ENCODE peak calls at places on chromosomes 11 and 22, in seven cellular contexts. J is psoas muscle, F is OCI-LY7, E is breast epithelium, D is A549, X is upper lobe of right lung, H is H1. O is an unnamed sample.
A peak's percentile ranks its signal among the peaks of the same experiment; 100 is the strongest.

GRCh38 chr22:42321908-42322561 is 51.6 kb upstream of the TCF20 start:
- DNase-seq in J (no peak), F (no peak), E (no peak), D (no peak), X (no peak), H (no peak), O (peak; percentile 68)

GRCh38 chr22:49284931-49285330 is 542.7 kb downstream of the BRD1 start:
- DNase-seq in J (no peak), F (no peak), E (no peak), D (no peak), X (no peak), H (no peak), O (no peak)

GRCh38 chr11:3134651-3135490 is 30.2 kb downstream of the OSBPL5 start:
- DNase-seq in J (peak; percentile 55), F (no peak), E (no peak), D (no peak), X (peak; percentile 62), H (no peak), O (no peak)

GRCh38 chr22:44184006-44184405 is 3.3 kb downstream of the PARVG start:
- DNase-seq in J (no peak), F (no peak), E (no peak), D (no peak), X (no peak), H (no peak), O (no peak)

GRCh38 chr22:49977578-49977977 is 17.0 kb downstream of the PIM3 start:
- DNase-seq in J (no peak), F (no peak), E (no peak), D (no peak), X (peak; percentile 38), H (no peak), O (no peak)

GRCh38 chr11:70098936-70099335 is 20.8 kb downstream of the ANO1 start:
- DNase-seq in J (no peak), F (no peak), E (no peak), D (no peak), X (no peak), H (no peak), O (no peak)

GRCh38 chr22:25100972-25101371 is 98.7 kb upstream of the CRYBB3 start:
- DNase-seq in J (no peak), F (no peak), E (no peak), D (no peak), X (no peak), H (no peak), O (no peak)

GRCh38 chr11:62774407-62774806 is 3.2 kb downstream of the TAF6L start:
- DNase-seq in J (no peak), F (no peak), E (no peak), D (no peak), X (no peak), H (no peak), O (no peak)

GRCh38 chr11:66050581-66051231 is 1.5 kb upstream of the SF3B2 start:
- DNase-seq in J (no peak), F (no peak), E (no peak), D (peak; percentile 38), X (no peak), H (no peak), O (peak; percentile 37)

GRCh38 chr11:17588166-17588565 is 41.1 kb downstream of the OTOG start:
- DNase-seq in J (no peak), F (no peak), E (peak; percentile 40), D (no peak), X (peak; percentile 54), H (no peak), O (no peak)

GRCh38 chr22:44892803-44893730 is 116.7 kb downstream of the PHF21B start:
- DNase-seq in J (no peak), F (no peak), E (peak; percentile 42), D (no peak), X (peak; percentile 57), H (no peak), O (no peak)

GRCh38 chr11:63516109-63516508 is 10.2 kb downstream of the LGALS12 start:
- DNase-seq in J (no peak), F (no peak), E (no peak), D (no peak), X (no peak), H (no peak), O (no peak)

GRCh38 chr11:12053606-12054361 is 45.4 kb upstream of the DKK3 start:
- DNase-seq in J (no peak), F (no peak), E (no peak), D (no peak), X (no peak), H (no peak), O (no peak)

GRCh38 chr11:1103401-1104360 is 29.0 kb downstream of the MUC2 start:
- DNase-seq in J (peak; percentile 43), F (no peak), E (no peak), D (no peak), X (peak; percentile 64), H (no peak), O (no peak)

GRCh38 chr22:29202231-29203192 is 3.2 kb upstream of the EMID1 start:
- DNase-seq in J (peak; percentile 76), F (peak; percentile 70), E (no peak), D (peak; percentile 18), X (no peak), H (no peak), O (peak; percentile 77)

GRCh38 chr22:50702261-50702671 is 29.6 kb downstream of the SHANK3 start:
- DNase-seq in J (peak; percentile 12), F (no peak), E (no peak), D (no peak), X (peak; percentile 51), H (no peak), O (no peak)

GRCh38 chr11:18366286-18366685 is 28.1 kb upstream of the LDHA start:
- DNase-seq in J (no peak), F (no peak), E (no peak), D (no peak), X (no peak), H (no peak), O (no peak)

GRCh38 chr11:84894666-84895065 is 732.5 kb downstream of the DLG2 start:
- DNase-seq in J (no peak), F (no peak), E (no peak), D (no peak), X (no peak), H (no peak), O (no peak)

DNA sequence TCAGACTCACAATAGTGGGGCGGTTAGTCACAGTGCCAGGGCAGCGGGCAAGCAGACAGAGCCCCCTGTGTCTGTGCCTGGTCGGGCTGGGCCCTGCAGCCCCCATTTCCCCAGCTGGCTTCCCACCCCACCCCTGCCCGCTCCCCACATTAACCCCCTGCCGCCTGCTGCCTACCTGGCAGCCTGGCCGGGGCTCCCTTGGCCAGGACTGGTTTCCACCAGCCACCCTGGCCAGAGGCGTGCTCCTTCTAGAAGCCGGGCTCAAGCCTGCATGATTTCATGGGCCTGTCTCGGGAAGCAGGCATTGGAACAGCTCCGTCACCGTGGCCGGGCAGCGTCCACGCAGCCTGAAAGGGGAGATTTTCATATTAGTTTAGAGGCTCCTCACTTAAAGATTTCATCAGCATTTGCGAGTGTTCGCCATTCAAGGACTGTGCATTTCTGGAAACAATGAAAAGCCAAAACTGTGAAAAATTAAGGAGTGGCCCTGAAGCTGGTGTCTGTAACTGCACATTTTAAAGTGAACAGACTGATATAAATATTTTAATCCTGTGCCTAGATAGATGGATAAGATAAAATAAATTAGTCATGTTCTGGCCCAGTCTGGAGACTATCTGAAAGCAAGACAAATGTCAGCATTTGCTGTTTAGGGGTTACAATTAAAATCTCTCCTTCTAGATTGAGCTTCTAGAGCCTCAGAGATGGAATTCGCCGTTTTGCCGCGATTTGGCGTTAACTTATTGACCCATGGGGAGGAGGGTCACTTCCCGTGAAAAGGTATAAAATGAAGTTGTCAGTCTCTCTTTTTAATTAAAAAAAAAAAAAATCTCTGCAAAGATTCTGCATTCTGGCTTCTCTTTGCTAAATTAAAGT is 79.4 kb upstream of the WNT7B start:
- DNase-seq in J (peak; percentile 74), F (peak; percentile 35), E (peak; percentile 55), D (no peak), X (peak; percentile 64), H (no peak), O (no peak)
- H3K4me3 ChIP-seq in J (peak overlapping the region; percentile 86), F (peak overlapping the region; percentile 66), E (peak overlapping the region; percentile 92), D (peak overlapping the region; percentile 11), X (peak overlapping the region; percentile 81), H (no peak overlapping the region), O (no peak overlapping the region)

GRCh38 chr22:46093796-46094195 is 56.5 kb upstream of the PPARA start:
- DNase-seq in J (no peak), F (no peak), E (no peak), D (no peak), X (no peak), H (no peak), O (no peak)
- H3K27ac ChIP-seq in J (peak overlapping the region; percentile 98), F (no peak overlapping the region), E (peak overlapping the region; percentile 100), D (no peak overlapping the region), X (peak overlapping the region; percentile 53), H (no peak overlapping the region), O (no peak overlapping the region)

DNA sequence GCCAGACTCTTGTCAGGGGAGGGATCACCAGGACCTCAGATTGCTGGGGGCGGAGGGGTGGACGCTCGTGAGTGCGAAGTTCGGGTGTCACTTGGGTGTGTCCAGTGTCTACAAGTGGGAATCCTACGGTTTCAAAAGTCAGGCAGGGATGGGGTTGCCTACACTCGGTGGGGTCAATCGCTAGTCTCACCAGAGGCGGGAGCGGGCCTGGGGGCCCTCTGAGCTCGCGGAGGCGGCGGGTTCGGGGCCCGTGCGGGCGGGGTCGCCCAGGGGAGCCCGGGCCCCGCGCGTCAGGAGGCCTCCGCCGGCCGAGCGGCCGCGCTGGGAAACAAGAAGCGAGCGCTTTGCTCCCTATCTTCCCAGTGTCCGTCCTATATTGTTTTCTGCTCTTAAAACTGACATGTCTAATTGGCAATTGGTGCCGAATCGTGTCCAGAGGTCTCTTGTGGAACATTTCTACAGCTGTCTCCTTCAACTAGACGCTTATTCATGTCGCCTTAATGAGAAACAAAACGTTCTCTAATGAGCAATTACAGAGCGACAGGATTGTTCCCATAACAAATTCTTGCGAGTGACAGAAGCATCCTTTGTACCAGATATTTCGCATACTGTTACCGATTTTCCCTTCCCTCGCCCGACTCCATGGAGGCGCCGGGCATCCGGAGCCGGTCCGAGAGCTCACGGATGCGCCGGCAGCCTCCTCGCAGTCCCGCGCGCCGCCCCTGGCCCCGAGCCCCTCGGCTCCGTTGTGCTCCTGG is 11.9 kb downstream of the PAX6 start:
- DNase-seq in J (no peak), F (no peak), E (no peak), D (no peak), X (no peak), H (no peak), O (no peak)
- H3K9me3 ChIP-seq in J (no peaks in the 10 kb centered on the region), F (no peaks in the 10 kb centered on the region), E (no peaks in the 10 kb centered on the region), D (no peaks in the 10 kb centered on the region), X (no peaks in the 10 kb centered on the region), H (no peaks in the 10 kb centered on the region), O (no peaks in the 10 kb centered on the region)

GRCh38 chr11:35955636-35956035 is 11.8 kb downstream of the LDLRAD3 start:
- DNase-seq in J (no peak), F (no peak), E (no peak), D (no peak), X (no peak), H (no peak), O (no peak)
- H3K4me3 ChIP-seq in J (no peak overlapping the region), F (no peak overlapping the region), E (no peak overlapping the region), D (no peak overlapping the region), X (no peak overlapping the region), H (no peak overlapping the region), O (no peak overlapping the region)

DNA sequence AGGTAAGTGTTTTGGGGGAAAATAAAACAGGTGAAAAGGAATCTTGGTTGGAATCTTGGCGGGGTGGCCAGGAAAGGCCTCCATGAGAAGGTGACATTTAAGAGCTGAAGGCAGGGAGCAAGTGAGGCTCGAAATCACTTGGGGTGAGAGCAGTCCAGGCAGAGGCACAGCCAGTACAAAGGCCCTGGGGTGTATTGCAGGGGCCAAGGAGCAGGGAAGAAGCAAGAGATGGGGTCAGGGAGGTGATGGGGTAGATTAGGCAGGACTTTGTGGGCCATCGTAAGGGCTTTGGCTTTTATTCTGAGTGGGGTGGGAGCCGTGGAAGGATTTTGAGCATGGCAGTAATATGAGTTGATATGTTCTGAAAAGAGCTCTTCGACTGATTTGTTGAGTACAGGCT is 551.1 kb downstream of the MN1 start:
- DNase-seq in J (no peak), F (no peak), E (no peak), D (no peak), X (no peak), H (no peak), O (no peak)
- H3K27ac ChIP-seq in J (no peak overlapping the region), F (no peak overlapping the region), E (no peak overlapping the region), D (peak overlapping the region; percentile 77), X (no peak overlapping the region), H (no peak overlapping the region), O (no peak overlapping the region)

O was measured in SJCRH30.